ENCODE peak calls at places on chromosome 14, in six cellular contexts. U is left lung; S is prostate gland; C is uterus; Y is gastrocnemius medialis; R is CD4-positive, alpha-beta T cell. A is an unnamed sample. For H3K9me3, the result is how much of the 10 kb centered on the place peaks cover.

GRCh38 chr14:95701846-95702221 is 12.1 kb downstream of the TCL1A start:
- DNase-seq in U (no peak), S (no peak), C (peak), Y (no peak), R (no peak), A (no peak)

GRCh38 chr14:34368115-34368970 is 93.7 kb downstream of the SPTSSA start:
- DNase-seq in U (no peak), S (no peak), C (no peak), Y (no peak), R (no peak), A (no peak)

GRCh38 chr14:64880382-64881121 is 845 bp upstream of the SPTB start:
- DNase-seq in U (peak), S (peak), C (peak), Y (no peak), R (peak), A (peak)

GRCh38 chr14:75427482-75428229 is at the start of gene JDP2:
- DNase-seq in U (peak), S (peak), C (peak), Y (peak), R (peak), A (peak)

GRCh38 chr14:80215756-80216581 is 4.7 kb upstream of the DIO2 start:
- DNase-seq in U (no peak), S (no peak), C (no peak), Y (peak), R (no peak), A (peak)

GRCh38 chr14:96267336-96267735 is 11.3 kb downstream of the BDKRB1 start:
- DNase-seq in U (no peak), S (peak), C (peak), Y (no peak), R (no peak), A (peak)

GRCh38 chr14:23043749-23044148 is 1.7 kb downstream of the PSMB11 start:
- DNase-seq in U (no peak), S (no peak), C (no peak), Y (no peak), R (no peak), A (no peak)

GRCh38 chr14:98103705-98104104 is 1168.3 kb downstream of the BCL11B start:
- DNase-seq in U (no peak), S (no peak), C (no peak), Y (no peak), R (no peak), A (no peak)

GRCh38 chr14:95207475-95208253 is 50.3 kb upstream of the DICER1 start:
- DNase-seq in U (no peak), S (no peak), C (no peak), Y (no peak), R (no peak), A (no peak)

GRCh38 chr14:105588236-105588860 is 62.0 kb downstream of the TMEM121 start:
- DNase-seq in U (peak), S (no peak), C (no peak), Y (no peak), R (no peak), A (no peak)

GRCh38 chr14:65286443-65286842 is 126.1 kb upstream of the FUT8 start:
- DNase-seq in U (no peak), S (no peak), C (no peak), Y (no peak), R (no peak), A (no peak)

GRCh38 chr14:29773990-29774389 is 153.7 kb downstream of the PRKD1 start:
- DNase-seq in U (no peak), S (no peak), C (no peak), Y (no peak), R (no peak), A (no peak)

GRCh38 chr14:75824328-75824727 is 157.5 kb downstream of the TGFB3 start:
- DNase-seq in U (no peak), S (no peak), C (no peak), Y (no peak), R (no peak), A (no peak)

GRCh38 chr14:23025181-23025788 is 9.4 kb downstream of the PSMB5 start:
- DNase-seq in U (no peak), S (no peak), C (no peak), Y (no peak), R (no peak), A (no peak)

GRCh38 chr14:94686511-94687160 is 74.4 kb downstream of the SERPINA3 start:
- DNase-seq in U (no peak), S (no peak), C (no peak), Y (no peak), R (no peak), A (no peak)

GRCh38 chr14:54654600-54654999 is 87.7 kb downstream of the SAMD4A start:
- DNase-seq in U (no peak), S (no peak), C (no peak), Y (no peak), R (no peak), A (no peak)

GRCh38 chr14:54444003-54444402 is 2.8 kb upstream of the CNIH1 start:
- DNase-seq in U (no peak), S (no peak), C (peak), Y (no peak), R (no peak), A (no peak)

GRCh38 chr14:77682158-77682553 is 25.7 kb downstream of the ALKBH1 start:
- DNase-seq in U (no peak), S (no peak), C (no peak), Y (no peak), R (no peak), A (peak)

GRCh38 chr14:63478024-63478423 is 65.2 kb downstream of the PPP2R5E start:
- DNase-seq in U (no peak), S (no peak), C (no peak), Y (no peak), R (no peak), A (no peak)

GRCh38 chr14:68981124-68981523 is 2.0 kb upstream of the ACTN1 start:
- DNase-seq in U (no peak), S (no peak), C (no peak), Y (no peak), R (no peak), A (no peak)

GRCh38 chr14:53062856-53063255 is 90.3 kb downstream of the DDHD1 start:
- DNase-seq in U (no peak), S (no peak), C (no peak), Y (no peak), R (no peak), A (no peak)

GRCh38 chr14:26017270-26017669 is 580.6 kb downstream of the NOVA1 start:
- DNase-seq in U (no peak), S (no peak), C (no peak), Y (no peak), R (no peak), A (no peak)

GRCh38 chr14:74038015-74038859 is 19.1 kb downstream of the BBOF1 start:
- DNase-seq in U (no peak), S (no peak), C (no peak), Y (no peak), R (no peak), A (peak)

GRCh38 chr14:47103781-47104180 is 452.2 kb upstream of the RPL10L start:
- DNase-seq in U (no peak), S (no peak), C (no peak), Y (no peak), R (no peak), A (no peak)

GRCh38 chr14:33564774-33565630 is 385.9 kb downstream of the EGLN3 start:
- DNase-seq in U (no peak), S (no peak), C (no peak), Y (no peak), R (no peak), A (peak)

GRCh38 chr14:58395815-58396626 is at the start of gene TOMM20L:
- DNase-seq in U (peak), S (peak), C (peak), Y (peak), R (peak), A (peak)

GRCh38 chr14:51092965-51093364 is 1.9 kb downstream of the TRIM9 start:
- DNase-seq in U (no peak), S (no peak), C (no peak), Y (no peak), R (no peak), A (no peak)
- H3K27ac ChIP-seq in U (no peak), S (no peak), C (no peak), Y (no peak), R (no peak), A (no peak)

DNA sequence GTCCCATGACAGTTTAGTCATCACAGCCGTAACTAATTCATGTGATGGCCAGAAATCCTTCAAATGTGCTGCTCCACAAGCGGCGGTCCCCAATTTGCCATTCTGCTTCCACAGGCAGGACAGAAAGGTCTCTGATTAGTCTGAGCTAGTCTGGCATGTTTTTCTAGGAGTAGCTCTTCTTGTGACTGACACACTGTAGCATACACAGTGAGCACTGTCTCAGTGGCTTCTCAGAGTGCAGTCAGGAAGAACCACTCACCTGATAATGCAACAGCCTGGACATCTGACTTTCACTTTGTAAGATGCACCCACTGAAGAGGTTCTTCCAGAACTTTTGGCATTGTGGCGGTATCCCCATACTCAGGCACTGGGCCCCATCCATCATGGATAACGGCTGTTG is 1266.2 kb downstream of the TMEM121 start:
- DNase-seq in U (no peak), S (no peak), C (no peak), Y (no peak), R (no peak), A (no peak)
- H3K9me3 ChIP-seq in U (under half), S (under half), C (under half), Y (under half), R (under half), A (under half)

DNA sequence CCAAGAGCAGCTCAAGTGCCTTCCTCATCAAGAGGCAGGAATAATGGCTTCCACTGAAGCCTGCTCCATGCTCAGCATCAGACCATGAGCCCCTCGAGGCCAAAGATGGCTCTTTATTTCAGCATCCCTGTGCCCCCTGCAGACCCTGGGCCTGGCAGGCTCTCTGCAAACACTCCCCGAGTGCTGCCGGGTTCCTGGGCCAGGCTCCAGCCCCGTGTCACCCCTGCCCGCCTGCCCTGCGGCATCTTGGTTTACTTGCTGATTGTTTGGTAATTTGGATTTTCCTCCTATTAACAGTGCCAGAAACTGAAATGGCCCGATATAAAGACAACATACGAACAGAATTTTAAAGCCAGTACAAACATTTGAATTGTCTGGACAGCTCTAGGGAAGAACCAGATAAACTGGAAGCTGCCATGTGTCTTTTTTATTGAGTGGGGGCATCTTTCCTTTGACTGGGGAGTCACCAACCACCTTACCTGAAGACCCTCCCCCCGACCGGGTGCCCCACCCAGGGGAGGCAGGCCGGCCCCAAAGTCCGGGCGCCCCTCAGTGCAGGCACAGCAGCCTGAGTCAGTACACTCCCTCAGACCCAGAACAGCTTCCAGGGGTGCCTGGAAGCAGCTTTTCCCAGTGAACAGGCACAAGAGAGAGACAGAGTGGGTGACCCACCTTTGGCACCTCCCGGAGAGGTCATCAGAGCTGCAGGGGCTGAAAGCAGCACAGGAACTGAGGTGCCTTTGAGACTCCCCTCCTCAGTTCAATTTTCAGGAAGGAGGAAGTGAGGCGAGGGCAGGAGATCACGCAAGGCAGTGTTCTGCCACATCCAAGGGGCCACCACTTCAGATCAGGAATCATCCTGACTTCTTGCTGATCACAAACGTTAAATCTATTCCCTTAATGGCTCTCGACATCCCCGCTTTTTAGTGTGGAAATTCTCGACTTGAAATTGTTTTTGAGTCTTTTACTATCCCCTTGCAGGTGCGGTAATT is 30.6 kb downstream of the ITPK1 start:
- DNase-seq in U (peak), S (peak), C (no peak), Y (no peak), R (no peak), A (no peak)
- H3K27ac ChIP-seq in U (no peak), S (peak), C (peak), Y (no peak), R (no peak), A (no peak)

DNA sequence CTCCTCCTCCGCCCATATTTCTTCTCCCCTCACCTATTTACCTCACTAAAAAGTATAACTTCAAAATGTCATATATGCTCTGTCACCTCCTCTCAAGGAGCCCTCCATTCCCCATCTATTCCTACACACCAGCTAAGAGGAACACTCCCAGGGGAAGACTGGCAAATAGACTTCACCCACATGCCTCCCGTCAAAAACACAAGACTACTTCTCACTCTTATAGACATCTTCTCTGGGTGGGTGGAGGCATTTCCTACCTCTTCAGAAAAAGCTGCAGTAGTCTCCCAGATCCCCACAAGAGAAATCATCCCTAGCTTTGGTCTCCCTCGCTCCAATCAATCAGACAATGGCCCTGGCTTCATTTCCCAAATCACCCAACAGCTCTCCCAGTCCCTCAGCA is 66.2 kb downstream of the MOK start:
- DNase-seq in U (no peak), S (no peak), C (no peak), Y (no peak), R (no peak), A (no peak)
- H3K9me3 ChIP-seq in U (under half), S (under half), C (under half), Y (under half), R (under half), A (under half)

GRCh38 chr14:103393687-103394626 is 8.7 kb downstream of the MARK3 start:
- DNase-seq in U (no peak), S (no peak), C (no peak), Y (no peak), R (no peak), A (no peak)
- H3K27ac ChIP-seq in U (peak), S (no peak), C (peak), Y (peak), R (no peak), A (no peak)

DNA sequence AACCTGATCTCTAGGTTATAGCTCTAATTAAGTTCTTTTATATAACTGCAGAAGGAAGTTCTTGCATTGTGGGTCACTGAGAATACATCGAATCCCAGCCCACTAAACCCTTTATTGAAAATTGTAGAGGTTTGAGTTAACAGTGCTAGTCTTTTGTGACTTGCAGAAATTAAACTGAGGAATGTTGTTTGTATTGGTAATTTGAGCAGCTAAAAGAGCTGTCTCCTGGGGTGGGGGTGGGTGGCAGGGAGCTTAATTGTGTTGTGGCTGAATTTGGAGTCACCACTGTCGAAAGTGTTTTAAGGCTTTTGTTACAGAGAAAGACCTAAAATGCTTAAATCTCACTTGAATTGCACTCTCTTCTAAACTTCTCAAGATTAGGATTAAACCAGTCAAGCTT is 3.2 kb upstream of the COX8C start:
- DNase-seq in U (no peak), S (no peak), C (no peak), Y (no peak), R (no peak), A (no peak)
- H3K9me3 ChIP-seq in U (under half), S (under half), C (under half), Y (under half), R (under half), A (under half)

GRCh38 chr14:72714871-72715214 is 179.1 kb downstream of the DPF3 start:
- DNase-seq in U (no peak), S (no peak), C (no peak), Y (peak), R (no peak), A (peak)
- H3K27ac ChIP-seq in U (no peak), S (no peak), C (no peak), Y (peak), R (no peak), A (peak)

GRCh38 chr14:72510566-72510965 is 383.3 kb downstream of the DPF3 start:
- DNase-seq in U (no peak), S (no peak), C (no peak), Y (no peak), R (no peak), A (no peak)
- H3K9me3 ChIP-seq in U (under half), S (under half), C (under half), Y (under half), R (under half), A (under half)

A was measured in SJSA1.